ENCODE peak calls at places on chromosomes 2 and 18, in eight cellular contexts. G is AG09309, F is bronchial epithelial cell, Y is epithelial cell of proximal tubule, V is GM06990, E is transverse colon, D is BJ, J is neural progenitor cell. N is an unnamed sample.

GRCh38 chr2:86052676-86053075 is 53.0 kb downstream of the POLR1A start:
- DNase-seq in G (no peak), F (no peak), Y (no peak), V (no peak), E (no peak), D (no peak), J (no peak), N (peak)

GRCh38 chr2:108297436-108298141 is 8.9 kb downstream of the SULT1C2 start:
- DNase-seq in G (no peak), F (peak), Y (peak), V (no peak), E (no peak), D (no peak), J (no peak), N (no peak)

GRCh38 chr2:235605999-235606715 is 112.3 kb downstream of the AGAP1 start:
- DNase-seq in G (no peak), F (no peak), Y (no peak), V (no peak), E (no peak), D (no peak), J (peak), N (no peak)

GRCh38 chr2:77507657-77508056 is 14.5 kb downstream of the LRRTM4 start:
- DNase-seq in G (no peak), F (no peak), Y (no peak), V (no peak), E (no peak), D (no peak), J (no peak), N (no peak)

GRCh38 chr2:104850322-104851184 is 3.4 kb upstream of the POU3F3 start:
- DNase-seq in G (no peak), F (no peak), Y (no peak), V (no peak), E (no peak), D (no peak), J (peak), N (no peak)

GRCh38 chr2:137168564-137168963 is 403.2 kb downstream of the THSD7B start:
- DNase-seq in G (peak), F (peak), Y (no peak), V (no peak), E (no peak), D (peak), J (no peak), N (no peak)

GRCh38 chr2:233856184-233856583 is 1.8 kb upstream of the HJURP start:
- DNase-seq in G (no peak), F (no peak), Y (no peak), V (no peak), E (no peak), D (no peak), J (peak), N (no peak)

GRCh38 chr2:241237949-241238371 is 49.5 kb downstream of the ANO7 start:
- DNase-seq in G (no peak), F (no peak), Y (no peak), V (no peak), E (no peak), D (no peak), J (no peak), N (no peak)

GRCh38 chr2:188444106-188444835 is 152.6 kb downstream of the GULP1 start:
- DNase-seq in G (no peak), F (peak), Y (no peak), V (no peak), E (no peak), D (no peak), J (no peak), N (no peak)

GRCh38 chr18:28075501-28075900 is 101.4 kb downstream of the CDH2 start:
- DNase-seq in G (no peak), F (no peak), Y (no peak), V (no peak), E (no peak), D (no peak), J (no peak), N (no peak)

GRCh38 chr2:105732955-105733607 is 11.6 kb upstream of the NCK2 start:
- DNase-seq in G (no peak), F (no peak), Y (no peak), V (no peak), E (no peak), D (no peak), J (no peak), N (no peak)

GRCh38 chr2:166625670-166626069 is 131.6 kb upstream of the SCN7A start:
- DNase-seq in G (no peak), F (peak), Y (no peak), V (no peak), E (no peak), D (no peak), J (no peak), N (no peak)

GRCh38 chr2:138084206-138084605 is 119.9 kb downstream of the HNMT start:
- DNase-seq in G (no peak), F (no peak), Y (peak), V (no peak), E (no peak), D (no peak), J (no peak), N (no peak)

GRCh38 chr2:240284503-240285259 is 144.2 kb upstream of the OTOS start:
- DNase-seq in G (no peak), F (no peak), Y (no peak), V (no peak), E (no peak), D (no peak), J (no peak), N (peak)

GRCh38 chr2:49973917-49974368 is 819.6 kb upstream of the FSHR start:
- DNase-seq in G (no peak), F (peak), Y (no peak), V (no peak), E (peak), D (no peak), J (peak), N (no peak)

GRCh38 chr2:100964706-100965269 is 37.3 kb upstream of the RPL31 start:
- DNase-seq in G (no peak), F (no peak), Y (no peak), V (no peak), E (no peak), D (no peak), J (no peak), N (no peak)

GRCh38 chr18:79544386-79544963 is 135.1 kb upstream of the CTDP1 start:
- DNase-seq in G (no peak), F (no peak), Y (no peak), V (no peak), E (no peak), D (no peak), J (no peak), N (peak)

GRCh38 chr2:136305517-136306192 is 187.7 kb upstream of the CXCR4 start:
- DNase-seq in G (no peak), F (no peak), Y (no peak), V (peak), E (no peak), D (no peak), J (no peak), N (no peak)

DNA sequence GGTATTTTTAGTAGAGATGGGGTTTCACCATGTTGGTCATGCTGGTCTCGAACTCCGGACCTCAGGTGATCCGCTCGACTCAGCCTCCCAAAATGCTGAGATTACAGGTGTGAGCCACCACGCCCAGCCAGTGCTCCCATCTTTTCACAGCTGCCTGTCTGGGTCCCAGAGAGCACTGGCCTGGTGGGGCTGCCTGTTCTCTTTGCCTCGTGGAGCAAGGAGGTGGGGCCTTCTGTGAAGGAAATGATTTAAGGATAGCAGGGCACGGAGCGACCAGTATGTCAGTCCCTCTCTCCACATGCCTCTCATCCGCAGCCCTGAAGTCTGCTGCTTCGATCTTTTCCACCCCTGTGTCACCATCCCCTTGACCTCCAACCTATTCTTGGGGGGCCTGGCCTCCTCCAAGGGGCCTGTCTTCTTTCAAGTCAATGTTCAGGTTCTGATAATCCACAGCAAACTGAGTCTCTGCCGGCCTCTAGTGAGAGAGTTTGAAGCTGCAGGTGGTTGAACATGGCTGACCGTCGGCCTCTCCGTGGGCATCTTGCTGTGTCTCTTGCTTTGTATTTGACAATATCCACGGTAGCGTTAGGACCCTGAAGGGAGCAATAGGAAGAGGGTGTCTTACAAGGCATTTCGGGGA is 28.2 kb upstream of the GIGYF2 start:
- DNase-seq in G (no peak), F (no peak), Y (no peak), V (no peak), E (no peak), D (no peak), J (peak), N (no peak)
- TF ChIP-seq CTCF in G (peak), F (peak), Y (peak), V (peak), E (peak), D (peak), J (peak), N (peak)

DNA sequence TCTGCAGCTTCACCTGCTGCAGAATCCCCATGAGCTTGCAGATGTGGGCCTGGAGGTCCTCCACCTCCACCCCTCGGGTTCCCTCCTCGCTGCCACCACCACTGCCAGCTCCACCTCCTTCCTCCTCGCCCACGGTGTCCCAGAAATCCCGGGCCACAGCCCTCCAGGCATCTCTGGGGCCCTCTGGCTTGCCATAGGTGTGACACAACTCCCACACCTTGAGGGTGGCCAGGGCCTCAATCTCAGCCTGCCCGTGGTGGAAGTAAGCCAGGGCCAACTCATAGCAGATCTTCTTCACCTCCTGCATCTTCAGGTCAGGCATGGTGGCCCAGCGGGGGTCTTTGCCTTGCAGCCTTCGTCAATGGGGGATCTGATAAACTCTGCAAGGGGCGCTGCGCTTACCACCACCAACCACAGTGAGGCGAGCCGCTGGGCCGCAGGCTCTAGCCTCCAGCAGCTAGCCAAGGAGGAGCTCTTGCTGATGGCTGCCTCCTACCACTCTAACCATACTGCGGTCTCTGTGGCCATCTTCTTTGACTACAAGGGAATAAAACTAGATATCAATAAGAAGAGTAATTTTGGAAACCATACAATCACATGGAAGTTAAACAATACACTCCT is 36.1 kb upstream of the ANKRD62 start:
- DNase-seq in G (no peak), F (no peak), Y (no peak), V (no peak), E (no peak), D (no peak), J (no peak), N (no peak)
- TF ChIP-seq CTCF in G (no peak), F (no peak), Y (no peak), V (no peak), E (no peak), D (no peak), J (peak), N (no peak)

DNA sequence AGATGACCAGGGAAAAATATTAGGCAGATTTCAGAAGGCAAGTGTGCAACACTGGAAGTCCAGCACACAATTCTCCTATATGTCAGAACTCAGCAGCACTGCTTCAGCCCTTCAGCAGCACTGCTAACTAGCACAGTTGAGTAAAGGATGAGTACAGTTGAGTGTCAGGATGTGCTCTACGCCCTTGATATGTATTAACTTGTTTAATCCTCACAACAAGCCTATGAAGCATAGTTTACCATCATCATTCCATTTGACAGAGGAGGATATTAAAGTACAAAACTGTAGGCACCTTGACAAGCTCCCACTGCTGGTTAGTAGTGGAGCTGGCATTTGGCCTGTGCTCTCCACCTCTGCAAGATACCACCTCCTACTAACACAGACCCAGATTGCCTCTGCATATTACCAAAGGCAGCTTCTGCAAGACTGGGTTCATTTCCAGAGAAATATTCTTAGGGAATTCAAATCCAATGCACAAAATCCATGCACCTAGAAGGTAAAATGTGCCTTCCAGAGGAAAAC is 230.8 kb downstream of the ANAPC1 start:
- DNase-seq in G (no peak), F (peak), Y (no peak), V (no peak), E (no peak), D (no peak), J (no peak), N (no peak)
- TF ChIP-seq CTCF in G (no peak), F (no peak), Y (no peak), V (no peak), E (no peak), D (no peak), J (no peak), N (no peak)

GRCh38 chr2:102235491-102235890 is 48.7 kb downstream of the IL1RL2 start:
- DNase-seq in G (no peak), F (no peak), Y (no peak), V (no peak), E (no peak), D (no peak), J (peak), N (no peak)
- TF ChIP-seq CTCF in G (peak), F (peak), Y (peak), V (peak), E (no peak), D (peak), J (peak), N (peak)

DNA sequence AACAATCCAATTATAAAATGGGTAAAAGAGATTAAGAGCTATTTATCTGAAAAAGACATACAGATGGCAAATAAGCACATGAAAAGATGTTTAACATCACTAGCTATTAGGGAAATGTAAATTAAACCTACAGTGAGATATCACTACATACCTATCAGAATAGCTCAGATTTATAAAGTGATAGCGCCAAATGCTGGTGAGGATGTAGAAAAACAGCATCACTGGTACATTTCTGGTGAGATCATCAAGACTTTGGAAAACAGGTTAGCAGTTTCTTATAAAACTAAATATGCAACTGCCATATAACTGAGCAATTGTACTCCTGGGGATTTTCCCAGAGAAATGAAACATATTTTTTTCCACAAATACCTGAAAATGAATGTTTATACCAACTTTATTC is 100.4 kb downstream of the ACOXL start:
- DNase-seq in G (no peak), F (no peak), Y (no peak), V (no peak), E (no peak), D (no peak), J (no peak), N (no peak)
- TF ChIP-seq CTCF in G (no peak), F (no peak), Y (no peak), V (no peak), E (no peak), D (no peak), J (no peak), N (no peak)

DNA sequence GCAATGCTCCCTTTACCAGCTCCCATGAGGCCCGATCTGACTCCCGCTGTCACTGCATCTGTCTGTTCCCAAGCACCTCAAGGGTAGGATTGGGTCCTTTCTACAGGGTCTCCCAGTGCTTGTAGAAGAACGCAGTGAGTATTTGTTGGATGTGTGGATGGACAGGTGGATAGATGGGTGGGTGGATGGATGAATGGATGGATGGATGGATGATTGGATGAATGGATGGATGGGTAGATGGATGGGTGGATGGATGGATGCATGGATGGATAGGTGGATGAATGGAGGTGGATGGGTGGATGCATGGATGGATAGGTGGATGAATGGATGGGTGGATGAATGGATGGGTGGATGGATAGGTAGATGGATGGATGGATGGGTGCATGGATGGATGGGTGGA is 91.6 kb downstream of the HS1BP3 start:
- DNase-seq in G (no peak), F (no peak), Y (no peak), V (no peak), E (no peak), D (no peak), J (no peak), N (no peak)
- TF ChIP-seq CTCF in G (no peak), F (no peak), Y (no peak), V (no peak), E (no peak), D (no peak), J (no peak), N (no peak)

GRCh38 chr2:38835015-38835601 is 40.6 kb downstream of the DHX57 start:
- DNase-seq in G (no peak), F (peak), Y (no peak), V (no peak), E (no peak), D (no peak), J (peak), N (no peak)
- TF ChIP-seq CTCF in G (peak), F (peak), Y (peak), V (peak), E (no peak), D (peak), J (peak), N (peak)

GRCh38 chr2:75634945-75635344 is 11.6 kb upstream of the MRPL19 start:
- DNase-seq in G (no peak), F (peak), Y (no peak), V (no peak), E (no peak), D (no peak), J (no peak), N (no peak)

GRCh38 chr2:75640621-75641121 is 5.9 kb upstream of the MRPL19 start:
- DNase-seq in G (peak), F (peak), Y (peak), V (no peak), E (peak), D (peak), J (peak), N (no peak)

GRCh38 chr2:75641587-75641986 is 5.0 kb upstream of the MRPL19 start:
- DNase-seq in G (no peak), F (no peak), Y (no peak), V (no peak), E (no peak), D (no peak), J (no peak), N (no peak)

GRCh38 chr2:75633620-75634019 is 13.0 kb upstream of the MRPL19 start:
- DNase-seq in G (no peak), F (no peak), Y (no peak), V (no peak), E (no peak), D (no peak), J (no peak), N (no peak)

DNA sequence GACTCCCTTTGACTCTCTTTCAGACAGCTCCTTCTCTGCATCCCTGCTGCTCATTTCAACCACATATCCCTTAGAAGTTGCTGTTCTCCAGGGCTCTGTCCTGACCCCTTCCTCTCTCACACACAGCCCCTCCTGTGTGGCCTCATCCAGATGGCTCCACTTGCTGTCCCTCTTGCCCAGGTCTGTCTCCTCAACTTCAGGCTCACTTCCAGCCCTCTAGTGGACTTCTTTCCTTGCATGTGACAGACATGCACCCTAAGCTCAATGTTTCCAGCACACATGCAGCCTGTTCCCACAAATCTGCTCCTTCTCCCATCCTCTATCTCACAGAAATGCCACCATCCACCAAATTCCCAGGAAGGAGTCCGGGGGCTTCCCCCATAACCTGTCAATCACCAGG is 9.0 kb upstream of the MRPL19 start:
- DNase-seq in G (no peak), F (no peak), Y (no peak), V (no peak), E (no peak), D (no peak), J (no peak), N (no peak)
- TF ChIP-seq CTCF in G (no peak), F (no peak), Y (no peak), V (no peak), E (no peak), D (no peak), J (no peak), N (no peak)

DNA sequence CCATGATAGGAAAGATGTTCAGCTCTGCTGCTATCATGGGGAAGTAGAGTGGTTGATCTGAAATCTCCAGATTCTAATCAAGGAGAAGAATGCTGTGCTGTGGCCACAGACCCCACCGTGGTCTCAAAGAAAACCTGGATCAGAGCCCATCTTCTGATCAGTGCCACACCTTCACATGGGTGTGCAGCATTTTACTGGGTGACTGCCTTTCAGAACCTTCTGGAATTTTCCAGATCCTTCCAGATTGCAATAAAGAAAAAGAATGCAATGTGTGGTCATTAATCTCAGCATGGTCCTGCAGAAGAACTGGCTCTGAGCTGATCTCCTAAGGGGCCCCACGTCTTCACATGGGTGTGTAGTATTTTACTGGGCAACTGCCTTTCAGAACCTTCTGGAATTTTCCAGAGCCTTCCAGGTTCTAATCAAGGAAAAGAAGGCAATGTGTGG is 17.1 kb downstream of the MBP start:
- DNase-seq in G (no peak), F (no peak), Y (no peak), V (no peak), E (no peak), D (no peak), J (no peak), N (no peak)
- TF ChIP-seq CTCF in G (no peak), F (no peak), Y (no peak), V (no peak), E (no peak), D (no peak), J (no peak), N (no peak)

GRCh38 chr2:175709248-175709647 is 292.8 kb downstream of the LNPK start:
- DNase-seq in G (no peak), F (no peak), Y (no peak), V (no peak), E (no peak), D (no peak), J (no peak), N (no peak)

GRCh38 chr2:175707322-175707721 is 294.7 kb downstream of the LNPK start:
- DNase-seq in G (no peak), F (no peak), Y (no peak), V (no peak), E (no peak), D (no peak), J (no peak), N (no peak)
- TF ChIP-seq CTCF in G (no peak), F (no peak), Y (no peak), V (no peak), E (no peak), D (no peak), J (no peak), N (no peak)